ENCODE peak calls at places on chromosome 17, in eight cellular contexts. One of them, this sample, is unnamed.

GRCh38 chr17:11369570-11369969 is 128.6 kb downstream of the SHISA6 start:
- DNase-seq in brain microvascular endothelial cell: no peak
- DNase-seq in psoas muscle: no peak
- DNase-seq in transverse colon: no peak
- DNase-seq in ovary: no peak
- DNase-seq in ascending aorta: no peak
- DNase-seq in AG04450: no peak
- DNase-seq in CD8-positive, alpha-beta T cell: no peak
- DNase-seq in this sample: no peak

GRCh38 chr17:19333132-19333440 is 29.4 kb downstream of the B9D1 start:
- DNase-seq in brain microvascular endothelial cell: no peak
- DNase-seq in psoas muscle: no peak
- DNase-seq in transverse colon: no peak
- DNase-seq in ovary: no peak
- DNase-seq in ascending aorta: peak; percentile 5
- DNase-seq in AG04450: no peak
- DNase-seq in CD8-positive, alpha-beta T cell: no peak
- DNase-seq in this sample: no peak

GRCh38 chr17:81960130-81960958 is 643 bp downstream of the NOTUM start:
- DNase-seq in brain microvascular endothelial cell: no peak
- DNase-seq in psoas muscle: no peak
- DNase-seq in transverse colon: no peak
- DNase-seq in ovary: no peak
- DNase-seq in ascending aorta: no peak
- DNase-seq in AG04450: no peak
- DNase-seq in CD8-positive, alpha-beta T cell: no peak
- DNase-seq in this sample: no peak

GRCh38 chr17:36129616-36130015 is 26.0 kb downstream of the CCL4 start:
- DNase-seq in brain microvascular endothelial cell: no peak
- DNase-seq in psoas muscle: no peak
- DNase-seq in transverse colon: no peak
- DNase-seq in ovary: no peak
- DNase-seq in ascending aorta: no peak
- DNase-seq in AG04450: no peak
- DNase-seq in CD8-positive, alpha-beta T cell: no peak
- DNase-seq in this sample: no peak

GRCh38 chr17:7081341-7082062 is 1.5 kb upstream of the CLEC10A start:
- DNase-seq in brain microvascular endothelial cell: no peak
- DNase-seq in psoas muscle: peak; percentile 64
- DNase-seq in transverse colon: no peak
- DNase-seq in ovary: no peak
- DNase-seq in ascending aorta: no peak
- DNase-seq in AG04450: no peak
- DNase-seq in CD8-positive, alpha-beta T cell: no peak
- DNase-seq in this sample: no peak

GRCh38 chr17:28147026-28147425 is 104.5 kb downstream of the NLK start:
- DNase-seq in brain microvascular endothelial cell: no peak
- DNase-seq in psoas muscle: no peak
- DNase-seq in transverse colon: no peak
- DNase-seq in ovary: no peak
- DNase-seq in ascending aorta: no peak
- DNase-seq in AG04450: no peak
- DNase-seq in CD8-positive, alpha-beta T cell: no peak
- DNase-seq in this sample: no peak

GRCh38 chr17:69046130-69046807 is 14.5 kb downstream of the ABCA9 start:
- DNase-seq in brain microvascular endothelial cell: no peak
- DNase-seq in psoas muscle: no peak
- DNase-seq in transverse colon: no peak
- DNase-seq in ovary: no peak
- DNase-seq in ascending aorta: no peak
- DNase-seq in AG04450: no peak
- DNase-seq in CD8-positive, alpha-beta T cell: no peak
- DNase-seq in this sample: no peak

GRCh38 chr17:5973410-5973809 is 96.8 kb upstream of the WSCD1 start:
- DNase-seq in brain microvascular endothelial cell: no peak
- DNase-seq in psoas muscle: no peak
- DNase-seq in transverse colon: no peak
- DNase-seq in ovary: no peak
- DNase-seq in ascending aorta: no peak
- DNase-seq in AG04450: no peak
- DNase-seq in CD8-positive, alpha-beta T cell: no peak
- DNase-seq in this sample: no peak

GRCh38 chr17:69646729-69647128 is 232.2 kb downstream of the MAP2K6 start:
- DNase-seq in brain microvascular endothelial cell: no peak
- DNase-seq in psoas muscle: no peak
- DNase-seq in transverse colon: no peak
- DNase-seq in ovary: no peak
- DNase-seq in ascending aorta: no peak
- DNase-seq in AG04450: no peak
- DNase-seq in CD8-positive, alpha-beta T cell: no peak
- DNase-seq in this sample: no peak

GRCh38 chr17:14745541-14745940 is 444.7 kb downstream of the HS3ST3B1 start:
- DNase-seq in brain microvascular endothelial cell: peak; percentile 22
- DNase-seq in psoas muscle: no peak
- DNase-seq in transverse colon: no peak
- DNase-seq in ovary: no peak
- DNase-seq in ascending aorta: no peak
- DNase-seq in AG04450: no peak
- DNase-seq in CD8-positive, alpha-beta T cell: no peak
- DNase-seq in this sample: no peak

GRCh38 chr17:58786586-58787295 is 31.1 kb downstream of the PPM1E start:
- DNase-seq in brain microvascular endothelial cell: peak; percentile 91
- DNase-seq in psoas muscle: no peak
- DNase-seq in transverse colon: no peak
- DNase-seq in ovary: no peak
- DNase-seq in ascending aorta: no peak
- DNase-seq in AG04450: peak; percentile 56
- DNase-seq in CD8-positive, alpha-beta T cell: no peak
- DNase-seq in this sample: no peak

GRCh38 chr17:31458829-31459228 is 67.4 kb downstream of the RAB11FIP4 start:
- DNase-seq in brain microvascular endothelial cell: no peak
- DNase-seq in psoas muscle: peak; percentile 32
- DNase-seq in transverse colon: no peak
- DNase-seq in ovary: no peak
- DNase-seq in ascending aorta: no peak
- DNase-seq in AG04450: no peak
- DNase-seq in CD8-positive, alpha-beta T cell: no peak
- DNase-seq in this sample: no peak

GRCh38 chr17:63445571-63446217 is 412 bp downstream of the CYB561 start:
- DNase-seq in brain microvascular endothelial cell: no peak
- DNase-seq in psoas muscle: no peak
- DNase-seq in transverse colon: peak; percentile 62
- DNase-seq in ovary: no peak
- DNase-seq in ascending aorta: no peak
- DNase-seq in AG04450: no peak
- DNase-seq in CD8-positive, alpha-beta T cell: peak; percentile 41
- DNase-seq in this sample: peak; percentile 56
- H3K27ac ChIP-seq in brain microvascular endothelial cell: no peak overlapping the region
- H3K27ac ChIP-seq in psoas muscle: peak overlapping the region; percentile 82
- H3K27ac ChIP-seq in transverse colon: peak overlapping the region; percentile 88
- H3K27ac ChIP-seq in ovary: peak overlapping the region; percentile 77
- H3K27ac ChIP-seq in ascending aorta: peak overlapping the region; percentile 79
- H3K27ac ChIP-seq in AG04450: no peak overlapping the region
- H3K27ac ChIP-seq in CD8-positive, alpha-beta T cell: peak overlapping the region; percentile 49
- H3K27ac ChIP-seq in this sample: peak overlapping the region; percentile 75

GRCh38 chr17:67365762-67366192 is 600 bp downstream of the PSMD12 start:
- DNase-seq in brain microvascular endothelial cell: peak; percentile 63
- DNase-seq in psoas muscle: no peak
- DNase-seq in transverse colon: no peak
- DNase-seq in ovary: no peak
- DNase-seq in ascending aorta: no peak
- DNase-seq in AG04450: no peak
- DNase-seq in CD8-positive, alpha-beta T cell: no peak
- DNase-seq in this sample: no peak

GRCh38 chr17:67360880-67361279 is 5.5 kb downstream of the PSMD12 start:
- DNase-seq in brain microvascular endothelial cell: no peak
- DNase-seq in psoas muscle: no peak
- DNase-seq in transverse colon: no peak
- DNase-seq in ovary: no peak
- DNase-seq in ascending aorta: no peak
- DNase-seq in AG04450: no peak
- DNase-seq in CD8-positive, alpha-beta T cell: no peak
- DNase-seq in this sample: no peak

GRCh38 chr17:67364847-67365761 is 1.3 kb downstream of the PSMD12 start:
- DNase-seq in brain microvascular endothelial cell: no peak
- DNase-seq in psoas muscle: peak; percentile 61
- DNase-seq in transverse colon: no peak
- DNase-seq in ovary: no peak
- DNase-seq in ascending aorta: no peak
- DNase-seq in AG04450: no peak
- DNase-seq in CD8-positive, alpha-beta T cell: no peak
- DNase-seq in this sample: no peak

GRCh38 chr17:67362173-67362572 is 4.2 kb downstream of the PSMD12 start:
- DNase-seq in brain microvascular endothelial cell: no peak
- DNase-seq in psoas muscle: no peak
- DNase-seq in transverse colon: no peak
- DNase-seq in ovary: no peak
- DNase-seq in ascending aorta: no peak
- DNase-seq in AG04450: no peak
- DNase-seq in CD8-positive, alpha-beta T cell: no peak
- DNase-seq in this sample: no peak

GRCh38 chr17:67366193-67367157 is at the start of gene PSMD12:
- DNase-seq in brain microvascular endothelial cell: peak; percentile 82
- DNase-seq in psoas muscle: peak; percentile 97
- DNase-seq in transverse colon: peak; percentile 95
- DNase-seq in ovary: peak; percentile 95
- DNase-seq in ascending aorta: peak; percentile 74
- DNase-seq in AG04450: peak; percentile 67
- DNase-seq in CD8-positive, alpha-beta T cell: peak; percentile 88
- DNase-seq in this sample: peak; percentile 96
- TF ChIP-seq CTCF in brain microvascular endothelial cell: no peak
- TF ChIP-seq CTCF in psoas muscle: no peak
- TF ChIP-seq CTCF in transverse colon: no peak
- TF ChIP-seq CTCF in ovary: no peak
- TF ChIP-seq CTCF in ascending aorta: peak; percentile 7
- TF ChIP-seq CTCF in AG04450: no peak
- TF ChIP-seq CTCF in CD8-positive, alpha-beta T cell: no peak
- TF ChIP-seq CTCF in this sample: no peak

DNA sequence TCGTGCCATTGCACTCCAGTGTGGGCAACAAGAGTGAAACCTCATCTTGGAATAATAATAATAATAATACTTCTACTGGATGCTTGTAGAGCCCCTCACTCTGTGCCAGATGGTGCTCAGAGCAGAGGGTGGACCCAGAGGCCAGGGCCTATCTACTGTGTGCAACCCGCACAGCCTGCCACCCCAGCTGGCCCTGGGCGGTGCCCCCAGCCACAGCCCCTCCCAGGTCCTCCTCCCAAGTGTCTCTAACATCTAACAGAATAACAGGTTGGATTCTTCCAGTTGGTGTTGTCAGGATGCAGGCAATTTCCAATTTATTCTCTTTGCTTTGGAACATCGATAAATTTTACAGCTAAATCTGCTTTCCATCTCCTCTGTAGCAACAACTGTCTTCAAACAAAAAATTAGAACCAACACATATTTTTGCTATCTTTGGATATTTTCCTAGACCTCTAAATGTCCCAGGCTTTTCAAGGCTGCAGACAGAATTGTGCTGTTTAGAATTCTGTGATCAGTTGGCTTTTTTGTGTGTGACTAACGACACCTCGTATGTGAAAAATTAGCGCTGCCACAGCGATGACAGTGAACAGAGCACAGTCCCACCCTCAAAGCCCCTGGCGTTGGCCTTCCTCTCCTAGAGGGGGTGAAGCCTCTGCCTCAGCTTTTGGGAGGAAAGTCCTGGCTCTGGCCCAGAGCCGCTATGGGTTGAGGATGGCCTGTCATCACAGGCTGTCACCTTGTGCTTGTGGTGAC is 7.5 kb upstream of the EVPL start:
- DNase-seq in brain microvascular endothelial cell: no peak
- DNase-seq in psoas muscle: no peak
- DNase-seq in transverse colon: no peak
- DNase-seq in ovary: no peak
- DNase-seq in ascending aorta: no peak
- DNase-seq in AG04450: no peak
- DNase-seq in CD8-positive, alpha-beta T cell: no peak
- DNase-seq in this sample: no peak
- H3K27ac ChIP-seq in brain microvascular endothelial cell: no peak overlapping the region
- H3K27ac ChIP-seq in psoas muscle: no peak overlapping the region
- H3K27ac ChIP-seq in transverse colon: peak overlapping the region; percentile 90
- H3K27ac ChIP-seq in ovary: peak overlapping the region; percentile 27
- H3K27ac ChIP-seq in ascending aorta: no peak overlapping the region
- H3K27ac ChIP-seq in AG04450: no peak overlapping the region
- H3K27ac ChIP-seq in CD8-positive, alpha-beta T cell: no peak overlapping the region
- H3K27ac ChIP-seq in this sample: no peak overlapping the region

GRCh38 chr17:10072086-10072485 is 126.3 kb downstream of the GAS7 start:
- DNase-seq in brain microvascular endothelial cell: no peak
- DNase-seq in psoas muscle: no peak
- DNase-seq in transverse colon: no peak
- DNase-seq in ovary: no peak
- DNase-seq in ascending aorta: no peak
- DNase-seq in AG04450: no peak
- DNase-seq in CD8-positive, alpha-beta T cell: no peak
- DNase-seq in this sample: no peak
- TF ChIP-seq CTCF in brain microvascular endothelial cell: no peak
- TF ChIP-seq CTCF in psoas muscle: no peak
- TF ChIP-seq CTCF in transverse colon: no peak
- TF ChIP-seq CTCF in ovary: no peak
- TF ChIP-seq CTCF in ascending aorta: no peak
- TF ChIP-seq CTCF in AG04450: no peak
- TF ChIP-seq CTCF in CD8-positive, alpha-beta T cell: no peak
- TF ChIP-seq CTCF in this sample: no peak

DNA sequence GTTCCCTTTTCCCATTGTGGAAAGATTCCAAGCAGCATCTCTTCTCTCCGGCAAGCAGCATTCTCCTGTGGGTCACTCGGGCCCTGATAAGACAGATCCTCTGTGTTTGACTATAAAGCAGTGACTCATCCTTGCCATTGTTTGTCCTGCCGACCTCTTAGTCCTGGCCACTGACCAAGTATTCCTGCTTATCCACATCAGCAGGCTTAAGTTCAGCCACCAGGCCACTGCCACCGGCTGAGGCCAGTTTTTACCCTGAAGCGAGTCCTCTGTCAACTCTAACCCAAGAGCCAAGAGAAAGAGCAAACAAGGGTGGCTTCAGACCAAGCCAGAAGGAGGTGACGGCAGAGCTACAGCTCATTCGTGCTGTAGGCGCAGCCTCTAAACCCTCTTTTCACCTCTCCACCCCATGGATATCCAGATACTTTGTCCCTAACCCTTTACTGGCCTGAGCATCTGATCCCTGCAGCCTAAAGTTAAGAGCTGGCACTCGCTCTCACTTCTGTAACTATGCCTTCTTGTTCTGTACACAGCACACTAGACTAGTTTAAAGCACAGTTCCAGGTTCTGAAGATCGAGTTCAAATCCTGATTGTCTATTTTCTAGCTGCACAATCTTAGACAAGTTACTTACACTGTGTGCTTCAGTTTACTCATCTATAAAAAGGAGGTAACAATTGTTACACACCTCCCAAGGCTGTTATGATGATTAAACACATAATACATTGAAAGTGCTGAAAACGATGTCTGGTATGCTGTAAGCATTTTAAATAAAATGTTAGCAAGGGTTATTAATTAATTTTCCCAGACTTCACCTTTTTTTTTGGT is 31.0 kb downstream of the SOX9 start:
- DNase-seq in brain microvascular endothelial cell: peak; percentile 80
- DNase-seq in psoas muscle: peak; percentile 59
- DNase-seq in transverse colon: peak; percentile 29
- DNase-seq in ovary: no peak
- DNase-seq in ascending aorta: no peak
- DNase-seq in AG04450: no peak
- DNase-seq in CD8-positive, alpha-beta T cell: no peak
- DNase-seq in this sample: peak; percentile 70
- H3K27ac ChIP-seq in brain microvascular endothelial cell: peak overlapping the region; percentile 10
- H3K27ac ChIP-seq in psoas muscle: no peak overlapping the region
- H3K27ac ChIP-seq in transverse colon: no peak overlapping the region
- H3K27ac ChIP-seq in ovary: no peak overlapping the region
- H3K27ac ChIP-seq in ascending aorta: no peak overlapping the region
- H3K27ac ChIP-seq in AG04450: no peak overlapping the region
- H3K27ac ChIP-seq in CD8-positive, alpha-beta T cell: no peak overlapping the region
- H3K27ac ChIP-seq in this sample: peak overlapping the region; percentile 36

This sample was measured in colonic mucosa.